ENCODE peak calls at places on chromosomes 11 and 22, in seven cellular contexts. One of them, this sample, is unnamed.

GRCh38 chr11:23976369-23976768 is 520.5 kb upstream of the LUZP2 start:
- DNase-seq in cardiac muscle cell: peak
- DNase-seq in coronary artery: no peak
- DNase-seq in brain microvascular endothelial cell: no peak
- DNase-seq in thoracic aorta: no peak
- DNase-seq in transverse colon: no peak
- DNase-seq in fibroblast of lung: no peak
- DNase-seq in this sample: no peak

GRCh38 chr11:110587972-110588371 is 124.3 kb downstream of the ARHGAP20 start:
- DNase-seq in fibroblast of lung: peak
- DNase-seq in coronary artery: no peak
- DNase-seq in cardiac muscle cell: peak
- DNase-seq in brain microvascular endothelial cell: no peak
- DNase-seq in thoracic aorta: no peak
- DNase-seq in transverse colon: no peak
- DNase-seq in this sample: no peak

GRCh38 chr11:102047305-102047924 is at the start of gene CFAP300:
- DNase-seq in transverse colon: peak
- DNase-seq in cardiac muscle cell: peak
- DNase-seq in fibroblast of lung: peak
- DNase-seq in brain microvascular endothelial cell: peak
- DNase-seq in thoracic aorta: peak
- DNase-seq in coronary artery: peak
- DNase-seq in this sample: peak

GRCh38 chr11:47991266-47991830 is 11.0 kb downstream of the PTPRJ start:
- DNase-seq in transverse colon: peak
- DNase-seq in brain microvascular endothelial cell: no peak
- DNase-seq in fibroblast of lung: no peak
- DNase-seq in coronary artery: no peak
- DNase-seq in cardiac muscle cell: no peak
- DNase-seq in thoracic aorta: no peak
- DNase-seq in this sample: peak

GRCh38 chr11:130671801-130672700 is 223.6 kb downstream of the ADAMTS15 start:
- DNase-seq in transverse colon: peak
- DNase-seq in cardiac muscle cell: peak
- DNase-seq in thoracic aorta: peak
- DNase-seq in fibroblast of lung: peak
- DNase-seq in coronary artery: peak
- DNase-seq in brain microvascular endothelial cell: peak
- DNase-seq in this sample: no peak

GRCh38 chr11:79570104-79570503 is 129.3 kb upstream of the TENM4 start:
- DNase-seq in thoracic aorta: no peak
- DNase-seq in coronary artery: no peak
- DNase-seq in fibroblast of lung: no peak
- DNase-seq in cardiac muscle cell: no peak
- DNase-seq in transverse colon: no peak
- DNase-seq in brain microvascular endothelial cell: no peak
- DNase-seq in this sample: no peak

GRCh38 chr11:131504199-131504949 is 134.0 kb downstream of the NTM start:
- DNase-seq in cardiac muscle cell: peak
- DNase-seq in thoracic aorta: no peak
- DNase-seq in brain microvascular endothelial cell: no peak
- DNase-seq in fibroblast of lung: no peak
- DNase-seq in coronary artery: no peak
- DNase-seq in transverse colon: no peak
- DNase-seq in this sample: no peak

GRCh38 chr22:47072642-47072967 is 310.2 kb downstream of the TBC1D22A start:
- DNase-seq in coronary artery: no peak
- DNase-seq in cardiac muscle cell: no peak
- DNase-seq in transverse colon: no peak
- DNase-seq in thoracic aorta: no peak
- DNase-seq in fibroblast of lung: no peak
- DNase-seq in brain microvascular endothelial cell: no peak
- DNase-seq in this sample: no peak

GRCh38 chr11:9726313-9727022 is 62.6 kb downstream of the SWAP70 start:
- DNase-seq in fibroblast of lung: peak
- DNase-seq in coronary artery: no peak
- DNase-seq in brain microvascular endothelial cell: peak
- DNase-seq in cardiac muscle cell: peak
- DNase-seq in thoracic aorta: no peak
- DNase-seq in transverse colon: no peak
- DNase-seq in this sample: peak

GRCh38 chr11:123413636-123414035 is 16.4 kb upstream of the GRAMD1B start:
- DNase-seq in thoracic aorta: no peak
- DNase-seq in brain microvascular endothelial cell: no peak
- DNase-seq in transverse colon: no peak
- DNase-seq in coronary artery: no peak
- DNase-seq in cardiac muscle cell: no peak
- DNase-seq in fibroblast of lung: no peak
- DNase-seq in this sample: no peak

GRCh38 chr11:126815111-126815510 is 185.5 kb downstream of the KIRREL3 start:
- DNase-seq in brain microvascular endothelial cell: no peak
- DNase-seq in coronary artery: no peak
- DNase-seq in thoracic aorta: no peak
- DNase-seq in fibroblast of lung: no peak
- DNase-seq in cardiac muscle cell: no peak
- DNase-seq in transverse colon: no peak
- DNase-seq in this sample: no peak

GRCh38 chr22:18970180-18970947 is 34.3 kb upstream of the PRODH start:
- DNase-seq in coronary artery: no peak
- DNase-seq in brain microvascular endothelial cell: no peak
- DNase-seq in cardiac muscle cell: peak
- DNase-seq in thoracic aorta: no peak
- DNase-seq in transverse colon: no peak
- DNase-seq in fibroblast of lung: no peak
- DNase-seq in this sample: no peak

GRCh38 chr11:75352417-75353206 is 1.2 kb upstream of the ARRB1 start:
- DNase-seq in thoracic aorta: no peak
- DNase-seq in coronary artery: peak
- DNase-seq in transverse colon: peak
- DNase-seq in fibroblast of lung: no peak
- DNase-seq in cardiac muscle cell: no peak
- DNase-seq in brain microvascular endothelial cell: no peak
- DNase-seq in this sample: peak

GRCh38 chr11:70825893-70826540 is 426.4 kb downstream of the SHANK2 start:
- DNase-seq in fibroblast of lung: no peak
- DNase-seq in transverse colon: no peak
- DNase-seq in brain microvascular endothelial cell: no peak
- DNase-seq in cardiac muscle cell: no peak
- DNase-seq in thoracic aorta: no peak
- DNase-seq in coronary artery: no peak
- DNase-seq in this sample: no peak

GRCh38 chr11:70828498-70829159 is 423.7 kb downstream of the SHANK2 start:
- DNase-seq in cardiac muscle cell: no peak
- DNase-seq in brain microvascular endothelial cell: no peak
- DNase-seq in transverse colon: peak
- DNase-seq in coronary artery: no peak
- DNase-seq in fibroblast of lung: no peak
- DNase-seq in thoracic aorta: no peak
- DNase-seq in this sample: no peak

GRCh38 chr11:70826950-70827349 is 425.4 kb downstream of the SHANK2 start:
- DNase-seq in coronary artery: no peak
- DNase-seq in cardiac muscle cell: peak
- DNase-seq in brain microvascular endothelial cell: no peak
- DNase-seq in thoracic aorta: no peak
- DNase-seq in transverse colon: no peak
- DNase-seq in fibroblast of lung: no peak
- DNase-seq in this sample: no peak

GRCh38 chr11:70824590-70825300 is 426.4 kb downstream of the CTTN start:
- DNase-seq in transverse colon: no peak
- DNase-seq in fibroblast of lung: no peak
- DNase-seq in thoracic aorta: no peak
- DNase-seq in coronary artery: no peak
- DNase-seq in brain microvascular endothelial cell: no peak
- DNase-seq in cardiac muscle cell: peak
- DNase-seq in this sample: no peak

DNA sequence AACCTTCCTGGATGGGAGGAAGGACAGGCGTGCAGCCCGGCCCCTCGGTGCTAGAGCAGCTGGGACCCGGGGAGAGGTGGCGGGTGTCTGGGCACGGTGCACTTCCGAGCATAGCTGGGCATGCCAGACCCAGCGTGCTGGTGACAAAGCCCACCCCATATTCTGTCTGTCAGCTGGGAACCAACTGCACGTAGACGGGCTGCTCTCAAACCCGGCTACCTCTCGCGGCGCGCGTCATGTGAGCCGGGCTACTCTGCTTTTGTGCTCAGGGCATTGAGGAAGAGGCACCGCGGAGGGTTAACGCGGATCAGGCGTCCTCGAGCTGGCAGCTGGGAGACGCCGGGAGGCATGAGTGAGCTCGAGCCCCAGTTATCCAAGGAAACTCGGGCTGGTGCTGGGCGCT is 425.8 kb downstream of the SHANK2 start:
- DNase-seq in cardiac muscle cell: peak
- DNase-seq in coronary artery: no peak
- DNase-seq in thoracic aorta: no peak
- DNase-seq in brain microvascular endothelial cell: no peak
- DNase-seq in transverse colon: no peak
- DNase-seq in fibroblast of lung: no peak
- DNase-seq in this sample: no peak
- H3K4me3 ChIP-seq in cardiac muscle cell: no peak
- H3K4me3 ChIP-seq in coronary artery: peak
- H3K4me3 ChIP-seq in thoracic aorta: no peak
- H3K4me3 ChIP-seq in brain microvascular endothelial cell: no peak
- H3K4me3 ChIP-seq in transverse colon: no peak
- H3K4me3 ChIP-seq in fibroblast of lung: no peak
- H3K4me3 ChIP-seq in this sample: no peak

DNA sequence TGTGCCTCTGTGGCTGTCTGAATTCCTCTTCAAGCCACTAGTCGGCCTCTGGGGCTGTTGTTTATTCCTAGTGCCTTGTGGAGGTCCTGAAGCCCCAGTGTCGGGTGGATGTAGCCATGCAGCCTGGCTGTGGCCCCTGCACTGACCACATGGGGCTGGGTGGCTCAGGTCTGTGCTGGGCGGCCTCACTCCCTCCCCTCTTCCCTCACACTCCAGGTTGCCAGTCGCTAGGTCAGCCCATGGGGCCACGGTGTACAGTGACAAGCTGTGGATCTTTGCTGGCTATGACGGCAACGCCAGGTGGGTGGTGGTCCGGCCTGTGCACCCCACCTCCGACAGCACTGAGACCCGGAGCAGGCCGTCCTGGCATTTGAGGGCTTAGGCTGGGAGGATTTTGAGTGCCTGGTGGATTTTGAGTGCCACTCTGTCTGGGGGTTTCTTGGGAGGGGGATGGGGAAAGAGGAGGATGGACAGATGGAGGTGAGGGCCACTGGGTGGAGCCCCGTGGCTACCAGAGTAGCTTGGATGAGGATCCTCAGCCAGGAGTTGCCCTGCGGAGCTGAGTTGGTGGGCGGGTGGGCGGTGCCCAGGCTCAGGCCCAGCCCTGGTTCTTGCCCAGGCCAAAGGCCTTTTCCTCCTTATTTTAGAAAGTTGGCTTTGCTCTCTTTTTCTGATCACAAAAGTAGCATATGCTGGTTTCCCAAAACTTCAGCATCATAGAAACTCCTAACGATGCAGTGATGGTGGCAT is 6.7 kb downstream of the LZTR1 start:
- DNase-seq in brain microvascular endothelial cell: no peak
- DNase-seq in cardiac muscle cell: no peak
- DNase-seq in fibroblast of lung: no peak
- DNase-seq in thoracic aorta: no peak
- DNase-seq in transverse colon: no peak
- DNase-seq in coronary artery: no peak
- DNase-seq in this sample: no peak
- TF ChIP-seq CTCF in brain microvascular endothelial cell: no peak
- TF ChIP-seq CTCF in cardiac muscle cell: no peak
- TF ChIP-seq CTCF in fibroblast of lung: no peak
- TF ChIP-seq CTCF in thoracic aorta: no peak
- TF ChIP-seq CTCF in transverse colon: no peak
- TF ChIP-seq CTCF in coronary artery: no peak
- TF ChIP-seq CTCF in this sample: no peak

GRCh38 chr11:44566952-44567875 is 1.8 kb downstream of the CD82 start:
- DNase-seq in transverse colon: no peak
- DNase-seq in brain microvascular endothelial cell: no peak
- DNase-seq in cardiac muscle cell: no peak
- DNase-seq in coronary artery: no peak
- DNase-seq in thoracic aorta: no peak
- DNase-seq in fibroblast of lung: no peak
- DNase-seq in this sample: peak
- H3K4me3 ChIP-seq in transverse colon: no peak
- H3K4me3 ChIP-seq in brain microvascular endothelial cell: peak
- H3K4me3 ChIP-seq in cardiac muscle cell: no peak
- H3K4me3 ChIP-seq in coronary artery: no peak
- H3K4me3 ChIP-seq in thoracic aorta: no peak
- H3K4me3 ChIP-seq in fibroblast of lung: no peak
- H3K4me3 ChIP-seq in this sample: peak

GRCh38 chr22:43243275-43243768 is 56.4 kb upstream of the TTLL12 start:
- DNase-seq in cardiac muscle cell: no peak
- DNase-seq in thoracic aorta: no peak
- DNase-seq in transverse colon: no peak
- DNase-seq in brain microvascular endothelial cell: no peak
- DNase-seq in fibroblast of lung: no peak
- DNase-seq in coronary artery: no peak
- DNase-seq in this sample: no peak

GRCh38 chr22:43249789-43250188 is 62.9 kb upstream of the TTLL12 start:
- DNase-seq in thoracic aorta: no peak
- DNase-seq in brain microvascular endothelial cell: no peak
- DNase-seq in cardiac muscle cell: no peak
- DNase-seq in fibroblast of lung: no peak
- DNase-seq in transverse colon: no peak
- DNase-seq in coronary artery: no peak
- DNase-seq in this sample: no peak

GRCh38 chr22:43244803-43245527 is 58.0 kb upstream of the TTLL12 start:
- DNase-seq in transverse colon: no peak
- DNase-seq in coronary artery: no peak
- DNase-seq in cardiac muscle cell: no peak
- DNase-seq in fibroblast of lung: no peak
- DNase-seq in brain microvascular endothelial cell: no peak
- DNase-seq in thoracic aorta: no peak
- DNase-seq in this sample: no peak

GRCh38 chr22:43244385-43244784 is 57.5 kb upstream of the TTLL12 start:
- DNase-seq in fibroblast of lung: no peak
- DNase-seq in brain microvascular endothelial cell: no peak
- DNase-seq in coronary artery: no peak
- DNase-seq in thoracic aorta: no peak
- DNase-seq in cardiac muscle cell: no peak
- DNase-seq in transverse colon: no peak
- DNase-seq in this sample: no peak

DNA sequence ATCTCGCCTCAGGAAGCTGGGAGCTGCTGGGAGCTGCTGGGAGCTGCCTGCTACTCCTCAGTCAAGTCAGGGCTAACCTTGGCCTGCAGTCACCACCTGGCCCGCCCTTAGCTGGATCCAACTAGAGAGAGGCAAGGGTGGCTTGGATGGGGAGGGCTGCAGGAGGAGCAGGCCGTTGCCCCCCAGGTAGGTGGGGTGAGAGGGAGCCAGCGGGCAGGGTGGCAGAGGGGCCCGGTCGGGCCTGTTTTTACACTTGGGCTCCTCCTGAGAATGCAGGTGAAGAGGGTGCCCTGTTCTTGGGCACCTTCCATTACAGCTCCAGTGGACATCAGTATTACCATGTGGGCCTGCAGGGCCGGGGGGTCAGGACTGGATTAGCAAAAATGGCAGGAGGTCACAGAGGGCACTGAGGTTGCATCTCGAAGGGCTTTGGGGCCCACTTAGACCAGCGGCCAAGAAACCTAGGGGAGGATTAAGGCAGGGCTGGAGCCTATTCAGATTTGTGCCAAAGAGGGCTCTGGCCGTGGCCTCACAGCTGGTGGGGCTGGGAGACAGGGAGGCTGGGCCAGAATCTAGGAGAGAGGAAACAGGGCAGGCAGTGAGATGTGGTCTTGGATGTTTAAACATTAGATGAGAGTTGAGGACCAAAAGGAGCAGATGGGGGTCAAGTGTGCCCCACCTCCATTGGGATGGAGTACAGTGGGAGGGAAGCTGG is 60.8 kb upstream of the TTLL12 start:
- DNase-seq in cardiac muscle cell: no peak
- DNase-seq in coronary artery: no peak
- DNase-seq in transverse colon: no peak
- DNase-seq in fibroblast of lung: no peak
- DNase-seq in brain microvascular endothelial cell: no peak
- DNase-seq in thoracic aorta: no peak
- DNase-seq in this sample: no peak
- TF ChIP-seq CTCF in cardiac muscle cell: no peak
- TF ChIP-seq CTCF in coronary artery: no peak
- TF ChIP-seq CTCF in transverse colon: no peak
- TF ChIP-seq CTCF in fibroblast of lung: no peak
- TF ChIP-seq CTCF in brain microvascular endothelial cell: no peak
- TF ChIP-seq CTCF in thoracic aorta: no peak
- TF ChIP-seq CTCF in this sample: no peak